ENCODE peak calls at places on chromosomes 12 and 14, in four cellular contexts. One of them, this sample, is unnamed.

GRCh38 chr12:129696952-129697351 is 206.9 kb downstream of the TMEM132D start:
- DNase-seq in mucosa of descending colon: peak; percentile 16
- DNase-seq in hypothalamus: no peak
- DNase-seq in HTR-8/SVneo: no peak
- DNase-seq in this sample: no peak

GRCh38 chr14:55127491-55127951 is 1.5 kb upstream of the LGALS3 start:
- DNase-seq in mucosa of descending colon: peak; percentile 69
- DNase-seq in hypothalamus: no peak
- DNase-seq in HTR-8/SVneo: peak; percentile 79
- DNase-seq in this sample: peak; percentile 67

GRCh38 chr12:27843714-27844245 is 63.7 kb upstream of the MANSC4 start:
- DNase-seq in mucosa of descending colon: no peak
- DNase-seq in hypothalamus: no peak
- DNase-seq in HTR-8/SVneo: no peak
- DNase-seq in this sample: no peak

GRCh38 chr14:93898731-93899130 is 28.4 kb upstream of the FAM181A start:
- DNase-seq in mucosa of descending colon: no peak
- DNase-seq in hypothalamus: no peak
- DNase-seq in HTR-8/SVneo: no peak
- DNase-seq in this sample: no peak

GRCh38 chr14:64645220-64645891 is 58.9 kb upstream of the PLEKHG3 start:
- DNase-seq in mucosa of descending colon: no peak
- DNase-seq in hypothalamus: no peak
- DNase-seq in HTR-8/SVneo: peak; percentile 99
- DNase-seq in this sample: no peak

GRCh38 chr12:53928054-53928879 is 10.4 kb upstream of the HOXC13 start:
- DNase-seq in mucosa of descending colon: no peak
- DNase-seq in hypothalamus: no peak
- DNase-seq in HTR-8/SVneo: no peak
- DNase-seq in this sample: no peak

GRCh38 chr14:60863251-60863650 is 117.6 kb downstream of the TRMT5 start:
- DNase-seq in mucosa of descending colon: no peak
- DNase-seq in hypothalamus: no peak
- DNase-seq in HTR-8/SVneo: no peak
- DNase-seq in this sample: no peak

GRCh38 chr14:64983439-64984310 is 3.0 kb upstream of the FNTB start:
- DNase-seq in mucosa of descending colon: peak; percentile 46
- DNase-seq in hypothalamus: peak; percentile 22
- DNase-seq in HTR-8/SVneo: peak; percentile 87
- DNase-seq in this sample: peak; percentile 51

GRCh38 chr14:58414845-58415244 is 12.5 kb downstream of the TIMM9 start:
- DNase-seq in mucosa of descending colon: no peak
- DNase-seq in hypothalamus: no peak
- DNase-seq in HTR-8/SVneo: no peak
- DNase-seq in this sample: no peak

GRCh38 chr12:46494424-46494823 is 121.9 kb upstream of the SLC38A2 start:
- DNase-seq in mucosa of descending colon: no peak
- DNase-seq in hypothalamus: no peak
- DNase-seq in HTR-8/SVneo: peak; percentile 49
- DNase-seq in this sample: no peak

GRCh38 chr12:91367234-91367849 is 184.7 kb upstream of the DCN start:
- DNase-seq in mucosa of descending colon: no peak
- DNase-seq in hypothalamus: no peak
- DNase-seq in HTR-8/SVneo: peak; percentile 15
- DNase-seq in this sample: no peak

GRCh38 chr12:24038211-24038997 is 88.9 kb upstream of the SOX5 start:
- DNase-seq in mucosa of descending colon: no peak
- DNase-seq in hypothalamus: no peak
- DNase-seq in HTR-8/SVneo: no peak
- DNase-seq in this sample: no peak

GRCh38 chr12:62537544-62537943 is 70.9 kb downstream of the MON2 start:
- DNase-seq in mucosa of descending colon: peak; percentile 7
- DNase-seq in hypothalamus: no peak
- DNase-seq in HTR-8/SVneo: peak; percentile 3
- DNase-seq in this sample: no peak

GRCh38 chr14:31362746-31363145 is 57.6 kb downstream of the HEATR5A start:
- DNase-seq in mucosa of descending colon: no peak
- DNase-seq in hypothalamus: no peak
- DNase-seq in HTR-8/SVneo: no peak
- DNase-seq in this sample: no peak

GRCh38 chr14:68571073-68571703 is 221.7 kb downstream of the ZFP36L1 start:
- DNase-seq in mucosa of descending colon: no peak
- DNase-seq in hypothalamus: no peak
- DNase-seq in HTR-8/SVneo: no peak
- DNase-seq in this sample: no peak

GRCh38 chr14:28012629-28013415 is 753.8 kb upstream of the FOXG1 start:
- DNase-seq in mucosa of descending colon: no peak
- DNase-seq in hypothalamus: no peak
- DNase-seq in HTR-8/SVneo: no peak
- DNase-seq in this sample: no peak

GRCh38 chr12:89999699-90000505 is 291.3 kb upstream of the ATP2B1 start:
- DNase-seq in mucosa of descending colon: no peak
- DNase-seq in hypothalamus: no peak
- DNase-seq in HTR-8/SVneo: peak; percentile 37
- DNase-seq in this sample: no peak

GRCh38 chr14:62956413-62956812 is 88.8 kb downstream of the KCNH5 start:
- DNase-seq in mucosa of descending colon: no peak
- DNase-seq in hypothalamus: no peak
- DNase-seq in HTR-8/SVneo: no peak
- DNase-seq in this sample: no peak

GRCh38 chr12:131916306-131917138 is 12.6 kb upstream of the PUS1 start:
- DNase-seq in mucosa of descending colon: no peak
- DNase-seq in hypothalamus: no peak
- DNase-seq in HTR-8/SVneo: no peak
- DNase-seq in this sample: no peak

GRCh38 chr12:93060666-93061413 is 131.7 kb upstream of the EEA1 start:
- DNase-seq in mucosa of descending colon: peak; percentile 29
- DNase-seq in hypothalamus: no peak
- DNase-seq in HTR-8/SVneo: no peak
- DNase-seq in this sample: no peak